ENCODE peak calls at places on chromosome 7, in six cellular contexts. One of them, this sample, is unnamed.

GRCh38 chr7:128796325-128796724 is 4.6 kb downstream of the CCDC136 start:
- DNase-seq in lower lobe of right lung: no peak
- DNase-seq in GM23248: peak
- DNase-seq in endodermal cell: no peak
- DNase-seq in caudate nucleus: no peak
- DNase-seq in heart left ventricle: no peak
- DNase-seq in this sample: no peak

GRCh38 chr7:36300696-36301350 is 88.8 kb upstream of the ANLN start:
- DNase-seq in lower lobe of right lung: no peak
- DNase-seq in GM23248: peak
- DNase-seq in endodermal cell: no peak
- DNase-seq in caudate nucleus: no peak
- DNase-seq in heart left ventricle: no peak
- DNase-seq in this sample: no peak

GRCh38 chr7:159117366-159118219 is 27.1 kb downstream of the VIPR2 start:
- DNase-seq in lower lobe of right lung: no peak
- DNase-seq in GM23248: no peak
- DNase-seq in endodermal cell: peak
- DNase-seq in caudate nucleus: no peak
- DNase-seq in heart left ventricle: peak
- DNase-seq in this sample: peak

GRCh38 chr7:94760702-94761101 is 104.8 kb upstream of the SGCE start:
- DNase-seq in lower lobe of right lung: no peak
- DNase-seq in GM23248: no peak
- DNase-seq in endodermal cell: no peak
- DNase-seq in caudate nucleus: no peak
- DNase-seq in heart left ventricle: no peak
- DNase-seq in this sample: no peak

GRCh38 chr7:40329601-40330153 is 194.9 kb downstream of the SUGCT start:
- DNase-seq in lower lobe of right lung: no peak
- DNase-seq in GM23248: peak
- DNase-seq in endodermal cell: no peak
- DNase-seq in caudate nucleus: no peak
- DNase-seq in heart left ventricle: no peak
- DNase-seq in this sample: no peak

GRCh38 chr7:75967055-75967454 is 27.3 kb downstream of the TMEM120A start:
- DNase-seq in lower lobe of right lung: no peak
- DNase-seq in GM23248: no peak
- DNase-seq in endodermal cell: peak
- DNase-seq in caudate nucleus: no peak
- DNase-seq in heart left ventricle: no peak
- DNase-seq in this sample: peak

GRCh38 chr7:91847881-91848599 is 32.5 kb downstream of the MTERF1 start:
- DNase-seq in lower lobe of right lung: no peak
- DNase-seq in GM23248: no peak
- DNase-seq in endodermal cell: no peak
- DNase-seq in caudate nucleus: no peak
- DNase-seq in heart left ventricle: no peak
- DNase-seq in this sample: no peak

GRCh38 chr7:133829336-133829897 is 297.7 kb upstream of the LRGUK start:
- DNase-seq in lower lobe of right lung: no peak
- DNase-seq in GM23248: peak
- DNase-seq in endodermal cell: no peak
- DNase-seq in caudate nucleus: no peak
- DNase-seq in heart left ventricle: no peak
- DNase-seq in this sample: no peak

GRCh38 chr7:75732016-75732521 is 6.7 kb downstream of the HIP1 start:
- DNase-seq in lower lobe of right lung: no peak
- DNase-seq in GM23248: no peak
- DNase-seq in endodermal cell: no peak
- DNase-seq in caudate nucleus: no peak
- DNase-seq in heart left ventricle: no peak
- DNase-seq in this sample: no peak

GRCh38 chr7:65820287-65820950 is 52.5 kb upstream of the VKORC1L1 start:
- DNase-seq in lower lobe of right lung: no peak
- DNase-seq in GM23248: no peak
- DNase-seq in endodermal cell: peak
- DNase-seq in caudate nucleus: no peak
- DNase-seq in heart left ventricle: no peak
- DNase-seq in this sample: no peak

GRCh38 chr7:45032421-45032820 is 32.4 kb downstream of the CCM2 start:
- DNase-seq in lower lobe of right lung: no peak
- DNase-seq in GM23248: no peak
- DNase-seq in endodermal cell: no peak
- DNase-seq in caudate nucleus: no peak
- DNase-seq in heart left ventricle: no peak
- DNase-seq in this sample: no peak
- H3K27ac ChIP-seq in lower lobe of right lung: no peak
- H3K27ac ChIP-seq in GM23248: peak
- H3K27ac ChIP-seq in endodermal cell: no peak
- H3K27ac ChIP-seq in caudate nucleus: peak
- H3K27ac ChIP-seq in heart left ventricle: no peak
- H3K27ac ChIP-seq in this sample: no peak

GRCh38 chr7:34175837-34176236 is 270.5 kb downstream of the BMPER start:
- DNase-seq in lower lobe of right lung: no peak
- DNase-seq in GM23248: no peak
- DNase-seq in endodermal cell: no peak
- DNase-seq in caudate nucleus: no peak
- DNase-seq in heart left ventricle: no peak
- DNase-seq in this sample: no peak
- H3K27ac ChIP-seq in lower lobe of right lung: no peak
- H3K27ac ChIP-seq in GM23248: no peak
- H3K27ac ChIP-seq in endodermal cell: no peak
- H3K27ac ChIP-seq in caudate nucleus: no peak
- H3K27ac ChIP-seq in heart left ventricle: no peak
- H3K27ac ChIP-seq in this sample: no peak

DNA sequence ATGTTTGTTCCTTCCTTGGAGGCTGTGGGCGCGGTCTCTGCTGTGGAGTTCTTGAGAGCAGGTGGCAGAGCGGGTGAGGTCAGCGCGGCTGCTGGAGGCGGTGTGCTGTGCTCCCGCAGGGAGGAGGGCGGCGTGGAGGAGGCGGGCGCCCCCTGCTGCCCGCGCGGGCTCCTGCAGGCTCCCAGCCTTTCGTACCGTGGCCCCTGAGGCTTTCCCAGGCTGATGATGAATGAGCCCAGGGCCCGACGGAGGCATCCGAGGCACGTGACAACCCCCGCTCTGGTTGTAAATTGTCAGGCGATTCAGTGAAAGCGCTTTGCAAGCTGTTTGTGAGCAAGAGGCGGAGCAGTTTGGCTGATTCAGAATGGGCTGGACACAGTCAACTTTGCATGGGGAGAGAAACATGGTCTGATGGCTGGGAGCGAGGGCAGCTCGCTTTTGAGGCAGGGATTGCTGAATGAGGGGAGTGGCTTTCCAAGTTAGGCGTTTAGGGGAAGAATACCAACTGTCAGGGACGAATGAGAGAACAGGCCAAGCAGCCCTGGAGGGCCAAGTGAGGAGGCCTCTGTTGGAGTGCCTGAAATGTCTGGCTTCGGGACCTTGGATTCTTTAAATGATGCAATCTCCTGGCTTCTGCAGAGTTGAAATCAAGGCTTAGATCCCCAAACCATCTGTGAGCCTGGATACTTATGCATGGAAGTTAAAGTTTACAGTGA is 46.6 kb downstream of the CDHR3 start:
- DNase-seq in lower lobe of right lung: peak
- DNase-seq in GM23248: peak
- DNase-seq in endodermal cell: peak
- DNase-seq in caudate nucleus: peak
- DNase-seq in heart left ventricle: peak
- DNase-seq in this sample: peak
- H3K27ac ChIP-seq in lower lobe of right lung: no peak
- H3K27ac ChIP-seq in GM23248: peak
- H3K27ac ChIP-seq in endodermal cell: peak
- H3K27ac ChIP-seq in caudate nucleus: no peak
- H3K27ac ChIP-seq in heart left ventricle: no peak
- H3K27ac ChIP-seq in this sample: no peak

GRCh38 chr7:1669486-1669951 is 558 bp upstream of the ELFN1 start:
- DNase-seq in lower lobe of right lung: no peak
- DNase-seq in GM23248: no peak
- DNase-seq in endodermal cell: no peak
- DNase-seq in caudate nucleus: no peak
- DNase-seq in heart left ventricle: no peak
- DNase-seq in this sample: peak
- H3K27ac ChIP-seq in lower lobe of right lung: no peak
- H3K27ac ChIP-seq in GM23248: no peak
- H3K27ac ChIP-seq in endodermal cell: peak
- H3K27ac ChIP-seq in caudate nucleus: no peak
- H3K27ac ChIP-seq in heart left ventricle: peak
- H3K27ac ChIP-seq in this sample: no peak

DNA sequence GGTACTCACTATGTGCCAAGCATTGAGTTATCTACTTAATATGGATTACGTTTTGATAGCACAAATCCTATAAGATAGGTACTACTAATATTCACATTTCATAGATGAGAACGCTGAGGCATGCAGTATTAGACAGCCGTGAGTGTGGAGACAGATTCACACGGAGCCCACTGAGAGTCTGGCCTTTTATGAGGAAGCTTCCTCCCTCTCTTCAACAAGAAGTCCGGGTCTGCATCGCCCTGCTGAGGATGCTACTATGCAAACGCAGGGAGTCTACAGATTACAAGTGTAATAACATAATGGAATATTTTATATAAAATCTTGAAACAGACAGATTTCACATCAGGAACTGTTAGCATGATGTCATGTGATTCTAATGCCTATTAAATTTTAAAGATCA is 255.9 kb upstream of the GLI3 start:
- DNase-seq in lower lobe of right lung: no peak
- DNase-seq in GM23248: peak
- DNase-seq in endodermal cell: no peak
- DNase-seq in caudate nucleus: no peak
- DNase-seq in heart left ventricle: no peak
- DNase-seq in this sample: no peak
- H3K27ac ChIP-seq in lower lobe of right lung: peak
- H3K27ac ChIP-seq in GM23248: no peak
- H3K27ac ChIP-seq in endodermal cell: no peak
- H3K27ac ChIP-seq in caudate nucleus: no peak
- H3K27ac ChIP-seq in heart left ventricle: no peak
- H3K27ac ChIP-seq in this sample: no peak

This sample was measured in spleen.